ENCODE peak calls at places on chromosomes 11 and 22, in six cellular contexts. Y, B, H, W, S and L are unnamed samples.

GRCh38 chr22:47606426-47606825 is 844.0 kb downstream of the TBC1D22A start:
- DNase-seq in Y (no peak), W (no peak), B (no peak), S (no peak), H (no peak), L (no peak)

GRCh38 chr22:21571679-21572078 is 4.2 kb downstream of the UBE2L3 start:
- DNase-seq in B (no peak), Y (no peak), H (no peak), W (no peak), S (no peak), L (no peak)

GRCh38 chr11:119758291-119758690 is 29.3 kb upstream of the NECTIN1 start:
- DNase-seq in S (peak), Y (peak), B (no peak), H (no peak), W (no peak), L (peak)

GRCh38 chr11:72826191-72826941 is 12.2 kb downstream of the ATG16L2 start:
- DNase-seq in S (no peak), H (no peak), W (no peak), Y (no peak), B (no peak), L (no peak)

GRCh38 chr22:49973018-49973965 is 12.7 kb downstream of the PIM3 start:
- DNase-seq in S (peak), H (no peak), W (no peak), Y (no peak), B (no peak), L (peak)

GRCh38 chr11:4049006-4049405 is 45.6 kb upstream of the RRM1 start:
- DNase-seq in B (no peak), Y (no peak), H (no peak), S (peak), W (no peak), L (peak)

GRCh38 chr11:59710136-59710847 is 3.4 kb downstream of the OR10V1 start:
- DNase-seq in H (no peak), W (no peak), S (no peak), B (no peak), Y (no peak), L (peak)

GRCh38 chr22:24803064-24803542 is 2.9 kb upstream of the SGSM1 start:
- DNase-seq in W (peak), H (no peak), Y (no peak), B (peak), S (peak), L (peak)

GRCh38 chr11:99320769-99321290 is 300.1 kb downstream of the CNTN5 start:
- DNase-seq in Y (no peak), S (peak), B (no peak), W (no peak), H (no peak), L (no peak)

GRCh38 chr11:85737738-85738137 is 51.7 kb upstream of the CCDC89 start:
- DNase-seq in Y (no peak), H (no peak), B (no peak), W (no peak), S (no peak), L (no peak)
- H3K4me3 ChIP-seq in Y (no peak), H (no peak), B (no peak), W (no peak), S (no peak), L (no peak)

DNA sequence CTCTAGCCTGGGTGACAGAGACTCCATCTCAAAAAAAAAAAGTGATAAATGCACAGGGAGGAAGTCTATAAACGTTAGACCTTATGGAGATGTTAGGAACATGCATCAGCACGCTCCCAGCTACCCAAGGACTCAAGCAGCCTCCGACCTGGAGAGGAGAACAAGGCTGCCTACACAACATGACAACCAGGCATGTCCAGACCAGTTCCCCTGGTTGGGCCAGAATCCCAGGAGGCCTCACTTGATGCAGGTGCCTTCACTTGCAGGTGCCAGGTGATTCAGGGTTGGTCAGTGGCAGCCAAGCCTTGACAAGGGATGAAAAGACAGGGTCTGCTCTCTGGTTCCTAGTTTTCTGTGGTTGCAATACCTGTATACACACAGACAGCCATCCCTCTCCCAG is 5.9 kb downstream of the RANGAP1 start:
- DNase-seq in H (no peak), S (no peak), W (no peak), B (no peak), Y (no peak), L (no peak)
- TF ChIP-seq CTCF in H (no peak), S (no peak), W (no peak), B (no peak), Y (no peak), L (no peak)

GRCh38 chr11:128458316-128458715 is 129.0 kb downstream of the ETS1 start:
- DNase-seq in S (peak), H (no peak), B (no peak), W (no peak), Y (peak), L (peak)
- H3K4me3 ChIP-seq in S (no peak), H (no peak), B (no peak), W (no peak), Y (no peak), L (no peak)

GRCh38 chr11:1843796-1844195 is 5.0 kb downstream of the TNNI2 start:
- DNase-seq in S (no peak), Y (no peak), H (no peak), W (no peak), B (no peak), L (no peak)
- TF ChIP-seq CTCF in S (no peak), Y (no peak), H (no peak), W (no peak), B (no peak), L (no peak)